ENCODE peak calls at places on chromosomes 5 and 9, in six cellular contexts. A is activated gamma-delta T cell, S is body of pancreas, Q is foreskin fibroblast, X is T follicular helper cell, O is aorta. U is an unnamed sample.

GRCh38 chr9:84170521-84171141 is 169.9 kb downstream of the SLC28A3 start:
- DNase-seq in O (peak), A (no peak), Q (peak), X (no peak), S (peak), U (peak)

GRCh38 chr9:135085830-135086546 is 1.5 kb upstream of the OLFM1 start:
- DNase-seq in Q (peak), O (peak), S (peak), A (no peak), X (no peak), U (peak)

GRCh38 chr5:148620696-148621095 is 33.6 kb downstream of the HTR4 start:
- DNase-seq in X (no peak), Q (no peak), O (no peak), S (no peak), A (no peak), U (no peak)

GRCh38 chr5:132829742-132830435 is 558 bp downstream of the SHROOM1 start:
- DNase-seq in O (peak), S (peak), A (peak), X (peak), Q (peak), U (peak)

GRCh38 chr5:135208555-135209494 is 174.8 kb upstream of the PITX1 start:
- DNase-seq in A (no peak), Q (peak), S (no peak), O (peak), X (no peak), U (peak)

GRCh38 chr5:67773439-67773988 is 442.0 kb upstream of the PIK3R1 start:
- DNase-seq in O (no peak), Q (peak), S (no peak), A (no peak), X (no peak), U (no peak)

GRCh38 chr9:73037613-73038012 is 84.8 kb upstream of the ALDH1A1 start:
- DNase-seq in A (no peak), X (no peak), S (no peak), Q (peak), O (no peak), U (peak)

GRCh38 chr9:967851-968641 is 8.4 kb upstream of the DMRT3 start:
- DNase-seq in S (no peak), Q (no peak), A (no peak), O (no peak), X (no peak), U (no peak)

GRCh38 chr5:173583384-173583783 is 33.1 kb downstream of the BOD1 start:
- DNase-seq in Q (no peak), O (no peak), S (no peak), X (no peak), A (no peak), U (no peak)

GRCh38 chr9:116585896-116586295 is 101.2 kb upstream of the TRIM32 start:
- DNase-seq in Q (no peak), X (no peak), S (no peak), A (no peak), O (no peak), U (no peak)

GRCh38 chr5:154402611-154403010 is 43.2 kb upstream of the SAP30L start:
- DNase-seq in X (no peak), Q (no peak), S (no peak), O (no peak), A (no peak), U (no peak)

GRCh38 chr9:68643901-68644809 is 60.9 kb upstream of the PIP5K1B start:
- DNase-seq in X (no peak), A (no peak), O (no peak), S (no peak), Q (no peak), U (no peak)

GRCh38 chr9:126989847-126990821 is 75.6 kb downstream of the RALGPS1 start:
- DNase-seq in A (no peak), S (peak), X (no peak), O (peak), Q (peak), U (peak)

GRCh38 chr9:98185611-98186171 is 6.7 kb downstream of the CORO2A start:
- DNase-seq in A (no peak), Q (no peak), O (no peak), S (no peak), X (no peak), U (no peak)

GRCh38 chr5:57037355-57037754 is 85.4 kb upstream of the MIER3 start:
- DNase-seq in Q (no peak), A (no peak), O (no peak), X (no peak), S (no peak), U (no peak)

GRCh38 chr9:4970970-4971641 is 14.0 kb upstream of the JAK2 start:
- DNase-seq in A (no peak), Q (no peak), O (no peak), S (no peak), X (no peak), U (no peak)

GRCh38 chr9:109473329-109473728 is 24.8 kb downstream of the PTPN3 start:
- DNase-seq in X (no peak), O (peak), S (no peak), A (no peak), Q (no peak), U (no peak)

GRCh38 chr5:138753794-138754698 is 821 bp downstream of the CTNNA1 start:
- DNase-seq in A (no peak), O (peak), X (no peak), S (peak), Q (peak), U (peak)

GRCh38 chr5:114700823-114701222 is 339.0 kb downstream of the KCNN2 start:
- DNase-seq in S (no peak), X (no peak), A (no peak), O (no peak), Q (no peak), U (no peak)

GRCh38 chr5:170633235-170634041 is 129.6 kb downstream of the KCNIP1 start:
- DNase-seq in X (no peak), O (no peak), Q (peak), A (no peak), S (peak), U (peak)

GRCh38 chr5:137254695-137255094 is 244.4 kb downstream of the SPOCK1 start:
- DNase-seq in Q (peak), O (no peak), X (no peak), S (no peak), A (no peak), U (peak)

GRCh38 chr5:177511181-177511580 is 1.6 kb upstream of the DOK3 start:
- DNase-seq in O (peak), A (no peak), Q (no peak), X (no peak), S (no peak), U (no peak)

GRCh38 chr5:143014017-143014651 is 244.0 kb downstream of the ARHGAP26 start:
- DNase-seq in A (no peak), S (peak), X (no peak), Q (no peak), O (no peak), U (no peak)

GRCh38 chr5:127029513-127030258 is 672 bp downstream of the MARCHF3 start:
- DNase-seq in O (peak), Q (peak), S (peak), A (peak), X (peak), U (peak)